ENCODE peak calls at places on chromosomes 3 and 15, in five cellular contexts. One of them, this sample, is unnamed.

GRCh38 chr3:184005981-184006507 is 11.6 kb downstream of the ABCC5 start:
- DNase-seq in GM23248: peak; percentile 14
- DNase-seq in brain microvascular endothelial cell: peak; percentile 12
- DNase-seq in AG10803: peak; percentile 12
- DNase-seq in ovary: peak; percentile 26
- DNase-seq in this sample: no peak

GRCh38 chr15:85745525-85745924 is 49.2 kb downstream of the KLHL25 start:
- DNase-seq in GM23248: no peak
- DNase-seq in brain microvascular endothelial cell: no peak
- DNase-seq in AG10803: no peak
- DNase-seq in ovary: peak; percentile 20
- DNase-seq in this sample: no peak

GRCh38 chr15:48149858-48150257 is 28.2 kb downstream of the MYEF2 start:
- DNase-seq in GM23248: peak; percentile 34
- DNase-seq in brain microvascular endothelial cell: peak; percentile 67
- DNase-seq in AG10803: peak; percentile 56
- DNase-seq in ovary: no peak
- DNase-seq in this sample: no peak

GRCh38 chr3:52353291-52353855 is 37.3 kb downstream of the DNAH1 start:
- DNase-seq in GM23248: no peak
- DNase-seq in brain microvascular endothelial cell: no peak
- DNase-seq in AG10803: no peak
- DNase-seq in ovary: no peak
- DNase-seq in this sample: no peak

GRCh38 chr3:87167634-87168456 is 59.3 kb upstream of the CHMP2B start:
- DNase-seq in GM23248: peak; percentile 70
- DNase-seq in brain microvascular endothelial cell: peak; percentile 67
- DNase-seq in AG10803: peak; percentile 54
- DNase-seq in ovary: peak; percentile 35
- DNase-seq in this sample: peak; percentile 20

GRCh38 chr3:159131376-159131775 is 329.5 kb downstream of the MFSD1 start:
- DNase-seq in GM23248: no peak
- DNase-seq in brain microvascular endothelial cell: no peak
- DNase-seq in AG10803: no peak
- DNase-seq in ovary: no peak
- DNase-seq in this sample: no peak

GRCh38 chr3:120680193-120680894 is 1.7 kb downstream of the HGD start:
- DNase-seq in GM23248: no peak
- DNase-seq in brain microvascular endothelial cell: no peak
- DNase-seq in AG10803: no peak
- DNase-seq in ovary: no peak
- DNase-seq in this sample: no peak

GRCh38 chr3:178097576-178097975 is 438.7 kb upstream of the KCNMB2 start:
- DNase-seq in GM23248: peak; percentile 80
- DNase-seq in brain microvascular endothelial cell: peak; percentile 48
- DNase-seq in AG10803: peak; percentile 95
- DNase-seq in ovary: peak; percentile 63
- DNase-seq in this sample: no peak

GRCh38 chr3:125351152-125351551 is 24.0 kb downstream of the ZNF148 start:
- DNase-seq in GM23248: no peak
- DNase-seq in brain microvascular endothelial cell: no peak
- DNase-seq in AG10803: no peak
- DNase-seq in ovary: no peak
- DNase-seq in this sample: no peak
- H3K4me3 ChIP-seq in GM23248: no peak overlapping the region
- H3K4me3 ChIP-seq in brain microvascular endothelial cell: no peak overlapping the region
- H3K4me3 ChIP-seq in AG10803: no peak overlapping the region
- H3K4me3 ChIP-seq in ovary: no peak overlapping the region
- H3K4me3 ChIP-seq in this sample: no peak overlapping the region

GRCh38 chr3:55688154-55688553 is 201.0 kb upstream of the WNT5A start:
- DNase-seq in GM23248: no peak
- DNase-seq in brain microvascular endothelial cell: no peak
- DNase-seq in AG10803: no peak
- DNase-seq in ovary: no peak
- DNase-seq in this sample: no peak
- H3K4me3 ChIP-seq in GM23248: no peak overlapping the region
- H3K4me3 ChIP-seq in brain microvascular endothelial cell: no peak overlapping the region
- H3K4me3 ChIP-seq in AG10803: no peak overlapping the region
- H3K4me3 ChIP-seq in ovary: no peak overlapping the region
- H3K4me3 ChIP-seq in this sample: no peak overlapping the region

GRCh38 chr3:196942226-196942914 is at the start of gene NCBP2:
- DNase-seq in GM23248: peak; percentile 99
- DNase-seq in brain microvascular endothelial cell: peak; percentile 98
- DNase-seq in AG10803: peak; percentile 97
- DNase-seq in ovary: peak; percentile 98
- DNase-seq in this sample: peak; percentile 97
- H3K4me3 ChIP-seq in GM23248: peak within 1 kb of the TSS; percentile 85
- H3K4me3 ChIP-seq in brain microvascular endothelial cell: peak within 1 kb of the TSS; percentile 98
- H3K4me3 ChIP-seq in AG10803: peak within 1 kb of the TSS; percentile 81
- H3K4me3 ChIP-seq in ovary: peak within 1 kb of the TSS; percentile 99
- H3K4me3 ChIP-seq in this sample: peak within 1 kb of the TSS; percentile 94

GRCh38 chr3:115915061-115915460 is 291.8 kb downstream of the GAP43 start:
- DNase-seq in GM23248: peak; percentile 20
- DNase-seq in brain microvascular endothelial cell: no peak
- DNase-seq in AG10803: no peak
- DNase-seq in ovary: no peak
- DNase-seq in this sample: no peak
- H3K4me3 ChIP-seq in GM23248: no peak overlapping the region
- H3K4me3 ChIP-seq in brain microvascular endothelial cell: no peak overlapping the region
- H3K4me3 ChIP-seq in AG10803: no peak overlapping the region
- H3K4me3 ChIP-seq in ovary: no peak overlapping the region
- H3K4me3 ChIP-seq in this sample: no peak overlapping the region

GRCh38 chr3:156024904-156025303 is 95.5 kb upstream of the KCNAB1 start:
- DNase-seq in GM23248: peak; percentile 61
- DNase-seq in brain microvascular endothelial cell: peak; percentile 24
- DNase-seq in AG10803: peak; percentile 17
- DNase-seq in ovary: no peak
- DNase-seq in this sample: no peak
- H3K4me3 ChIP-seq in GM23248: peak overlapping the region; percentile 72
- H3K4me3 ChIP-seq in brain microvascular endothelial cell: peak overlapping the region; percentile 34
- H3K4me3 ChIP-seq in AG10803: peak overlapping the region; percentile 2
- H3K4me3 ChIP-seq in ovary: no peak overlapping the region
- H3K4me3 ChIP-seq in this sample: no peak overlapping the region

DNA sequence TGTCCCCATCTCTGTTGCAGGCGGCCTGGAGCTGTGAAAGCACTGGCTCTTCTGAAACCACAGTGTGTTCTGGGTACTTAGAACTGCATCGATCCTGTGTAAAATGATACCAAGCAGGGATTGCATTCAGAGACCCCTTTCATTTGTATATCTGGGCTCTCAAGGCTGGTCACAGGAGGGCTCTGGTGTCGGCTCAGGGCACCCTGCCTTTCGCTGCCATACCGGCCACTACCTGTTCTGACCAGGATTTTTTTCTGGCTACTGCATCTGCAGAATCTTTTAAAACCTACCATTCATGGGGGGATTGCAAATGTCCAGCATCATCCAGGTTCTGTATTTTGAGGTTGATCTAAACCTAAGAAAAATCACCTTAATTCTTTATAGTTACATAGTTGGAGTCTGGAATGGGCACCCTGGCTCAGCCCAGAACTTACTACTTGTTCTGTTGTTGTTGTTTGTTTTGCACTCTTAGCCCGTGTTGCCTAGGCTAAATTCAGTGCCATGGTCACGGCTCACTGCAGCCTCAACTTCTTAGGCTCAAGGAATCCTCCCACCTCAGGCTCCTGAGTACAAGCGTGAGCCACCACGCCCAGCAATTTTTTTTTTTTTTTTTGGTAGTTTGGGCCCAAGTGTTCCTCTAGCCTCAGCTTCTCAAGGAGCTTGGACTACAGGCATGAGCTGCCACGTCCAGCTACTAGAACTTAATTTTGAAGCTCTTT is 52.7 kb downstream of the TRIM71 start:
- DNase-seq in GM23248: no peak
- DNase-seq in brain microvascular endothelial cell: no peak
- DNase-seq in AG10803: no peak
- DNase-seq in ovary: no peak
- DNase-seq in this sample: no peak
- H3K4me3 ChIP-seq in GM23248: no peak overlapping the region
- H3K4me3 ChIP-seq in brain microvascular endothelial cell: no peak overlapping the region
- H3K4me3 ChIP-seq in AG10803: no peak overlapping the region
- H3K4me3 ChIP-seq in ovary: no peak overlapping the region
- H3K4me3 ChIP-seq in this sample: no peak overlapping the region

GRCh38 chr15:26838742-26839460 is 28.0 kb upstream of the GABRA5 start:
- DNase-seq in GM23248: peak; percentile 4
- DNase-seq in brain microvascular endothelial cell: no peak
- DNase-seq in AG10803: peak; percentile 5
- DNase-seq in ovary: no peak
- DNase-seq in this sample: peak; percentile 68
- H3K4me3 ChIP-seq in GM23248: no peak overlapping the region
- H3K4me3 ChIP-seq in brain microvascular endothelial cell: no peak overlapping the region
- H3K4me3 ChIP-seq in AG10803: peak overlapping the region; percentile 18
- H3K4me3 ChIP-seq in ovary: no peak overlapping the region
- H3K4me3 ChIP-seq in this sample: no peak overlapping the region

DNA sequence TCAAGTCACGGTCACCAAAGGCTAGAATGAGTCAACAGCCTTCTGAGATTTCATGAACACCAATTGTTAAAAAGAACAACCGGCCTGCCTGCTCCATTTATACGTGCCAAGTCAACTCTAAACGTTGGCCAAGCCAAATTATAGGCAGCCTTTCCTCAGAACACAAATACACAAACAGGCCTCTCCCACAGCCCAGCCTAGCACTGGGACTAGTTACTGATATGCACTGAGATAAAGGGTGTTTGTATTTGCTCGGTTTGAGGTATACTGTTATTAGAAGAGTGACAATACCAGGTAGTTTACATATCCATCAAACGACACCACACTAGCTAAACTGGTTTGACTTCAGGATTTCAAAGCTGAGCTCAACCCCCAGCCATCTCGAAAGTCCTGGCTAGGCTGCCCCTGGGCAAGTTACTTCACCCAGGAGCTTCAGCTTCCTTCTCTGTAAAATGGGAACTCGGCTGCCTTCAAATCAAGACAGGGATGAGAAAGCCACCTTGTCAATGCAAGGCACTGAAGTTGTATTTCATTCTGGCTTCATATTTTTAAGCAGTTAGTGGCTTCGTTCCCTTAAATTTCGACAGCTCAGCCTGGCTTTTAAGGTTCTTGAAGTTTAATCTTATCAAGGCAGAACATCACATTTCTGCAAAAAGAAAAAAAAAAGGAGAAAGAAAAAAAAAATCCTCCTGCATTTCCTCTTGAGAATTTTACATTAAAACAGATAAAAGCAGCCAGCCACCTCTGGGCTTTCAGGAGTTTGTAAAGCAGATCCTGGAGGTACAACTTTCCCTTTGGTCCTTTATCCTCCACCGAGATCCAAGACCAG is 4.0 kb downstream of the TLE3 start:
- DNase-seq in GM23248: peak; percentile 56
- DNase-seq in brain microvascular endothelial cell: no peak
- DNase-seq in AG10803: peak; percentile 29
- DNase-seq in ovary: no peak
- DNase-seq in this sample: no peak
- H3K4me3 ChIP-seq in GM23248: peak overlapping the region; percentile 84
- H3K4me3 ChIP-seq in brain microvascular endothelial cell: no peak overlapping the region
- H3K4me3 ChIP-seq in AG10803: no peak overlapping the region
- H3K4me3 ChIP-seq in ovary: peak overlapping the region; percentile 65
- H3K4me3 ChIP-seq in this sample: no peak overlapping the region

This sample was measured in iPS DF 6.9.